ENCODE peak calls at places on chromosomes 1 and 21, in eight cellular contexts. M, N, Q, C, G, P, L and Z are unnamed samples.

GRCh38 chr1:118555638-118556037 is 370.6 kb upstream of the SPAG17 start:
- DNase-seq in M (no peak), N (no peak), Q (no peak), C (no peak), G (no peak), P (no peak), L (no peak), Z (no peak)

GRCh38 chr1:66182551-66183178 is 351.3 kb upstream of the SGIP1 start:
- DNase-seq in M (peak; percentile 14), N (no peak), Q (no peak), C (peak; percentile 40), G (no peak), P (peak; percentile 3), L (no peak), Z (no peak)

GRCh38 chr1:154661110-154661509 is 53.1 kb upstream of the ADAR start:
- DNase-seq in M (no peak), N (no peak), Q (no peak), C (no peak), G (no peak), P (no peak), L (no peak), Z (no peak)

GRCh38 chr1:17878837-17879236 is 123.7 kb downstream of the ACTL8 start:
- DNase-seq in M (no peak), N (no peak), Q (no peak), C (peak; percentile 9), G (no peak), P (peak; percentile 73), L (no peak), Z (peak; percentile 17)

GRCh38 chr1:27773732-27774445 is 870 bp downstream of the STX12 start:
- DNase-seq in M (no peak), N (no peak), Q (no peak), C (no peak), G (no peak), P (no peak), L (no peak), Z (no peak)

GRCh38 chr1:170692866-170693575 is 29.1 kb downstream of the PRRX1 start:
- DNase-seq in M (no peak), N (no peak), Q (no peak), C (no peak), G (no peak), P (no peak), L (no peak), Z (no peak)

GRCh38 chr1:94486990-94487389 is 54.6 kb downstream of the F3 start:
- DNase-seq in M (no peak), N (no peak), Q (no peak), C (no peak), G (no peak), P (no peak), L (no peak), Z (no peak)

GRCh38 chr1:91036894-91037829 is 15.3 kb upstream of the ZNF644 start:
- DNase-seq in M (no peak), N (no peak), Q (no peak), C (no peak), G (no peak), P (no peak), L (no peak), Z (no peak)

GRCh38 chr1:109928591-109929111 is 18.0 kb downstream of the CSF1 start:
- DNase-seq in M (no peak), N (no peak), Q (no peak), C (peak; percentile 44), G (peak; percentile 62), P (peak; percentile 55), L (no peak), Z (no peak)

GRCh38 chr1:203091761-203092330 is 6.0 kb upstream of the MYOG start:
- DNase-seq in M (no peak), N (no peak), Q (no peak), C (no peak), G (no peak), P (no peak), L (no peak), Z (no peak)

GRCh38 chr1:60898987-60899386 is 183.4 kb upstream of the NFIA start:
- DNase-seq in M (no peak), N (no peak), Q (no peak), C (no peak), G (no peak), P (no peak), L (no peak), Z (no peak)

GRCh38 chr1:111197598-111198289 is 2.7 kb downstream of the DENND2D start:
- DNase-seq in M (peak; percentile 64), N (no peak), Q (no peak), C (peak; percentile 43), G (no peak), P (no peak), L (no peak), Z (no peak)

GRCh38 chr1:202283379-202283844 is 58.3 kb downstream of the UBE2T start:
- DNase-seq in M (no peak), N (no peak), Q (no peak), C (peak; percentile 39), G (no peak), P (no peak), L (no peak), Z (no peak)

DNA sequence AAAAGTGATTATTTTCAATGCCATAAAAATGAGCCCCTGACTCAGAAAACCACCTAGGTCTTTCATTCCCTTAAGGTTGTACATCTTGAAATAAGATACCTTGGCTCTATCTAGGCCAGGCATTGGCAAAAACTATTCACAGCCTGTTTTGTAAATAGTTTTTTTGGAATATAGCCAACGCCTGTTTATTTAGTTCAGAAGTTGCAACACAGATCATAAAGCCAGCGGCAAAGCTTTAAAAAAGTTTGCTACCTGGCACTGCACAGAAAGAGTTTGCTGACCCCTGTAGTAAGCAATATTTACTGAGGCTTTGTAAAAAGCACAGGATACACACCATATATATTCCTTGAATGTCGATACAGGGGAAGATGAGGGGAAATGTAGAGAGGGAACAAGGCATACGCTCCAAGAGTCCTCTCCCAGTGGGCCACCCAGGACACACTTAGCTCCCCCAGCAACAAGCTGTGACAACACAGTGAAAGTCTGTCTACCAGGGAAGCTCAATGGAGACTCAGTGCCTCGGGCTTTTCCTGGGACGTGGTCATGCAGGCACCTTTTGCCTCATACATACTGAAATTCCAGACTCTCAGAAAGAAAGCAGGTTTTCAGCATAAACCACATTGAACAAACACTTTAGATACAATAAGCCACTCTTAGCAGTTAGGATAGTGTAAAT is 20.5 kb downstream of the TARBP1 start:
- DNase-seq in M (no peak), N (no peak), Q (no peak), C (no peak), G (no peak), P (no peak), L (no peak), Z (no peak)
- TF ChIP-seq CTCF in M (no peak), N (no peak), Q (no peak), C (no peak), G (no peak), P (no peak), L (no peak), Z (no peak)

GRCh38 chr21:35199733-35200015 is 150.6 kb upstream of the RUNX1 start:
- DNase-seq in M (no peak), N (no peak), Q (no peak), C (no peak), G (no peak), P (no peak), L (no peak), Z (no peak)

GRCh38 chr21:35198982-35199732 is 150.1 kb upstream of the RUNX1 start:
- DNase-seq in M (no peak), N (no peak), Q (no peak), C (no peak), G (no peak), P (no peak), L (no peak), Z (no peak)

GRCh38 chr21:35196128-35196527 is 147.0 kb upstream of the RUNX1 start:
- DNase-seq in M (no peak), N (no peak), Q (no peak), C (no peak), G (no peak), P (no peak), L (no peak), Z (no peak)

GRCh38 chr21:35197191-35197590 is 148.1 kb upstream of the RUNX1 start:
- DNase-seq in M (no peak), N (no peak), Q (no peak), C (no peak), G (no peak), P (no peak), L (no peak), Z (no peak)

DNA sequence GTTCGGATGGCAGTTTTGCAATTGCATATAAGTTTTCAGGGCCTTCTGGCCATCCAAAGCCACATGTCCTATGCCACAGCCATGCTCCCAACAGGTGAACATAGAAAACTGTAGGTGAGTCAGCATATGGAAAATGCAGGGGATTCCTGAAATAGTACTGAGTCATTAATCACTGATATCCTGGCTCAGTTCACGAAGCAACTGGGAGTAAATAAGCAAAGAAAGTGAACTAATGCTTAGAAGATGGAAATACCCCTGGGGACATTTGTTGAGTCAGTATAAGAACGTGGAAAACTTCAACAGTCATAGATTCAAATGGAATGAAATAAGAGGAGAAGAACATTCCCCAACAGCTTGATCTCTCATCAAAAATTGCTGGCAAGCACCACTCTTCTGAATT is 148.9 kb upstream of the RUNX1 start:
- DNase-seq in M (no peak), N (no peak), Q (no peak), C (no peak), G (no peak), P (no peak), L (no peak), Z (no peak)
- TF ChIP-seq CTCF in M (no peak), N (no peak), Q (no peak), C (no peak), G (no peak), P (no peak), L (no peak), Z (no peak)

GRCh38 chr1:9842781-9843575 is 19.2 kb upstream of the CLSTN1 start:
- DNase-seq in M (no peak), N (no peak), Q (no peak), C (no peak), G (peak; percentile 60), P (no peak), L (peak; percentile 43), Z (peak; percentile 82)
- TF ChIP-seq CTCF in M (no peak), N (no peak), Q (no peak), C (no peak), G (no peak), P (no peak), L (no peak), Z (no peak)

GRCh38 chr21:44907225-44907965 is 13.3 kb downstream of the ITGB2 start:
- DNase-seq in M (no peak), N (no peak), Q (no peak), C (no peak), G (no peak), P (no peak), L (no peak), Z (no peak)
- TF ChIP-seq CTCF in M (peak; percentile 14), N (no peak), Q (no peak), C (no peak), G (no peak), P (no peak), L (no peak), Z (no peak)

GRCh38 chr1:34918609-34919561 is 10.6 kb downstream of the DLGAP3 start:
- DNase-seq in M (peak; percentile 55), N (no peak), Q (no peak), C (peak; percentile 44), G (no peak), P (peak; percentile 23), L (peak; percentile 64), Z (no peak)
- TF ChIP-seq CTCF in M (peak; percentile 22), N (no peak), Q (no peak), C (peak; percentile 15), G (no peak), P (no peak), L (no peak), Z (no peak)